ENCODE peak calls at places on chromosomes 16 and 17, in four cellular contexts. One of them, this sample, is unnamed.

GRCh38 chr17:57068222-57068658 is 16.8 kb upstream of the AKAP1 start:
- DNase-seq in H9: peak
- DNase-seq in IMR-90: no peak
- DNase-seq in H1: no peak
- DNase-seq in this sample: peak

GRCh38 chr17:28675980-28676379 is 14.0 kb downstream of the SUPT6H start:
- DNase-seq in H9: no peak
- DNase-seq in IMR-90: no peak
- DNase-seq in H1: no peak
- DNase-seq in this sample: peak

GRCh38 chr17:75835315-75835987 is 8.8 kb downstream of the UNC13D start:
- DNase-seq in H9: no peak
- DNase-seq in IMR-90: no peak
- DNase-seq in H1: peak
- DNase-seq in this sample: no peak

GRCh38 chr16:10218490-10219206 is 36.4 kb upstream of the GRIN2A start:
- DNase-seq in H9: no peak
- DNase-seq in IMR-90: no peak
- DNase-seq in H1: no peak
- DNase-seq in this sample: no peak

GRCh38 chr16:58384437-58385055 is 7.7 kb upstream of the GINS3 start:
- DNase-seq in H9: no peak
- DNase-seq in IMR-90: no peak
- DNase-seq in H1: no peak
- DNase-seq in this sample: no peak

GRCh38 chr16:14062261-14062660 is 8.9 kb upstream of the MRTFB start:
- DNase-seq in H9: no peak
- DNase-seq in IMR-90: no peak
- DNase-seq in H1: no peak
- DNase-seq in this sample: no peak

GRCh38 chr16:67528222-67528869 is at the start of gene RIPOR1:
- DNase-seq in H9: peak
- DNase-seq in IMR-90: no peak
- DNase-seq in H1: peak
- DNase-seq in this sample: peak

GRCh38 chr16:26911436-26911835 is 155.3 kb upstream of the C16orf82 start:
- DNase-seq in H9: no peak
- DNase-seq in IMR-90: no peak
- DNase-seq in H1: no peak
- DNase-seq in this sample: no peak

GRCh38 chr17:20703781-20704180 is 124.3 kb downstream of the CDRT15L2 start:
- DNase-seq in H9: no peak
- DNase-seq in IMR-90: no peak
- DNase-seq in H1: no peak
- DNase-seq in this sample: peak

GRCh38 chr16:78629173-78629572 is 529.7 kb downstream of the WWOX start:
- DNase-seq in H9: no peak
- DNase-seq in IMR-90: no peak
- DNase-seq in H1: no peak
- DNase-seq in this sample: no peak

GRCh38 chr16:69417537-69418199 is 6.8 kb upstream of the CYB5B start:
- DNase-seq in H9: peak
- DNase-seq in IMR-90: no peak
- DNase-seq in H1: no peak
- DNase-seq in this sample: peak

GRCh38 chr17:43809121-43809520 is 23.8 kb downstream of the MPP3 start:
- DNase-seq in H9: no peak
- DNase-seq in IMR-90: no peak
- DNase-seq in H1: no peak
- DNase-seq in this sample: no peak

GRCh38 chr17:5798104-5798503 is 213.8 kb upstream of the NLRP1 start:
- DNase-seq in H9: no peak
- DNase-seq in IMR-90: no peak
- DNase-seq in H1: no peak
- DNase-seq in this sample: peak

GRCh38 chr17:5800131-5800530 is 215.8 kb upstream of the NLRP1 start:
- DNase-seq in H9: no peak
- DNase-seq in IMR-90: no peak
- DNase-seq in H1: no peak
- DNase-seq in this sample: no peak

GRCh38 chr17:5794881-5795486 is 210.7 kb upstream of the NLRP1 start:
- DNase-seq in H9: no peak
- DNase-seq in IMR-90: no peak
- DNase-seq in H1: no peak
- DNase-seq in this sample: no peak

GRCh38 chr17:5800646-5801045 is 216.3 kb upstream of the NLRP1 start:
- DNase-seq in H9: no peak
- DNase-seq in IMR-90: no peak
- DNase-seq in H1: no peak
- DNase-seq in this sample: no peak

DNA sequence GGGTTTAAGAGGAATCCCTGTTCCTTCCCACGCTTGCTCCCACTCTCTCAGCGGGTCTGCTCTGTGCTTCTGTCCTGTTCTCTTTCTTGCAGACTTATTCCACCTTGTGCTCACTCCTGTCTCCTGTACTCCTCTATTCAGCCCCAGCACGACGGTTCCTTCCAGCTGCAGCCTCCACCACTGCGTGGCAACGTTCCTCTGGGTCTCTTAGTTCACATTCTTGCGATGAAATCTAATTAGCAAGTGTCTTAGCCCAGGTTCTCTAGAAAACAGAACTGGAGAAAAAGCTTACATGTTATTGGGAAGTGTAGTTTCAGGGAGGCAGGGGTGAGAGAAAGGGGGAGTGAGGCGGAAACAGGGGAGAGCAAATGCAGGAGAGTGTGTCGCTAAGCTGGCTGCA is 213.1 kb upstream of the NLRP1 start:
- DNase-seq in H9: no peak
- DNase-seq in IMR-90: no peak
- DNase-seq in H1: no peak
- DNase-seq in this sample: no peak
- H4K5ac ChIP-seq in H9: no peak
- H4K5ac ChIP-seq in IMR-90: no peak
- H4K5ac ChIP-seq in H1: no peak
- H4K5ac ChIP-seq in this sample: no peak

GRCh38 chr17:9898812-9899211 is 6.3 kb downstream of the RCVRN start:
- DNase-seq in H9: no peak
- DNase-seq in IMR-90: no peak
- DNase-seq in H1: no peak
- DNase-seq in this sample: no peak

GRCh38 chr17:9893606-9894005 is 11.5 kb downstream of the RCVRN start:
- DNase-seq in H9: no peak
- DNase-seq in IMR-90: peak
- DNase-seq in H1: no peak
- DNase-seq in this sample: no peak

GRCh38 chr17:9897569-9897968 is 7.5 kb downstream of the RCVRN start:
- DNase-seq in H9: no peak
- DNase-seq in IMR-90: no peak
- DNase-seq in H1: no peak
- DNase-seq in this sample: no peak

GRCh38 chr17:9899280-9900018 is 5.6 kb downstream of the RCVRN start:
- DNase-seq in H9: no peak
- DNase-seq in IMR-90: no peak
- DNase-seq in H1: no peak
- DNase-seq in this sample: peak

GRCh38 chr17:9895923-9896322 is 9.1 kb downstream of the RCVRN start:
- DNase-seq in H9: no peak
- DNase-seq in IMR-90: no peak
- DNase-seq in H1: no peak
- DNase-seq in this sample: no peak
- H2BK120ac ChIP-seq in H9: no peak
- H2BK120ac ChIP-seq in IMR-90: no peak
- H2BK120ac ChIP-seq in H1: no peak
- H2BK120ac ChIP-seq in this sample: no peak

DNA sequence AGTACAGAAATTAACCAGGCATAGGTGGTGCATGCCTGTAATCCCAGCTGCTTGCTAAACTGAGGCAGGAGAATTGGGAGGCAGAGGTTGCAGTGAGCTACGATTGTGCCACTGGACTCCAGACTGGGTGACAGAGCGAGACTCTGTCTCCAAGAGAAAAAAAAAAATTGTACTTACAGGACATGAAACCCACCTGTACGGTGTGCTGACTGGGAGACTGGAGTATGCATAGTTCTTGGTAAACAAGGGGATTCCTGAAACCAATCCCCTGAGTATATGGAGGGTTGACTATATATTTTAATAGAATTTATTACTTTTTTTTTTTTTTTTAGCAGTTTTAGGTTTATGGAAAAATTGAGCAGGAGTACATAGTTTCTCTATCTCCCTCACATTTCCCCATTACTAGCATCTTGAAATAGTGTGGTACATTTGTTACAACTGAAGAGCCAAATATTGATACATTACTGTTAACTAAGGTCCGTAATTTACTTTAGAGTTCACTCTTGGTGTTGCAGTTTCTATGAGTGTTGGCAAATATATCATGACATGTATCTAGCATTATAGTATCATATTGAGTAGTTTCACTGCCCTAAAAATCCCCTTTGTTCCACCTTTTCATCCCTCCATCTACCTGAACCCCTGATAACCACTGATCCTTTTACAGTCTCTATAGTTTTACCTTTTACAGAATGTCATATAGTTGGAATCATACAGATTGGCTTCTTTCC is 19.3 kb downstream of the TENT4B start:
- DNase-seq in H9: no peak
- DNase-seq in IMR-90: no peak
- DNase-seq in H1: no peak
- DNase-seq in this sample: no peak
- H3K27ac ChIP-seq in H9: no peak
- H3K27ac ChIP-seq in IMR-90: no peak
- H3K27ac ChIP-seq in H1: no peak
- H3K27ac ChIP-seq in this sample: no peak

GRCh38 chr17:66994943-66995535 is 30.5 kb downstream of the CACNG4 start:
- DNase-seq in H9: no peak
- DNase-seq in IMR-90: no peak
- DNase-seq in H1: no peak
- DNase-seq in this sample: no peak
- H4K5ac ChIP-seq in H9: no peak
- H4K5ac ChIP-seq in IMR-90: no peak
- H4K5ac ChIP-seq in H1: no peak
- H4K5ac ChIP-seq in this sample: no peak

DNA sequence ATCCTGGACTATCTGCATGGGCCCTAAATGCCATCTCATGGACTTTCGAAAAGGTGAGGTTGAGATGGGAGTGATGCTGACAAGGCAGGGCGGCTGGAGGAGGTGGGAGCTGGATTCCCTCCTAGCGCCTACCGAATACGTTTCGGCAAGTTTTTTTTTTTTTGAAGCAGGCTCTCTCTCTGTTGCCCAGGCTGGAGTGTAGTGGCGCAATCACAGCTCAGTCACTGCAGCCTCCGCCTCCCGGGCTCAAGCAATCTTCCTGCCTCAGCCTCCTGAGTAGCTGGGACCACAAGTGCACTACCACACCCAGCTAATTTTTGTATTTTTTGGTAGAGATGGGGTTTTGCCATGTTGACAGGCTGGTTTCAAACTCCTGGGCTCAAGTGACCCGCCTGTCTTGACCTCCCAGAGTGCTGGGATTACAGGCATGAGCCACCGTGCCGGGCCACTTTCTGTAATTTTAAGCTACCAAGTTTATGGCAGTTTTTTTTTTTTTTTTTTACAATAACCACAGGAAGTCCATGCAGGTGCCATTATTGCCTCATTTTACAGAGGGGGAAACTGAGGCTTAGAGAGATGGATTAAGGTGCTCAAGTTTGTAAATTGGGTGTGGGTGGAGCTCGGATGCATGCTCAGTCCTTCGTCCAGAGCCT is 246.4 kb downstream of the PRKCA start:
- DNase-seq in H9: no peak
- DNase-seq in IMR-90: no peak
- DNase-seq in H1: no peak
- DNase-seq in this sample: peak
- H2BK120ac ChIP-seq in H9: no peak
- H2BK120ac ChIP-seq in IMR-90: peak
- H2BK120ac ChIP-seq in H1: no peak
- H2BK120ac ChIP-seq in this sample: no peak